ENCODE peak calls at places on chromosomes 13 and 19, in seven cellular contexts. One of them, this sample, is unnamed.

GRCh38 chr13:42486711-42487198 is 87.2 kb upstream of the TNFSF11 start:
- DNase-seq in HCT116: no peak
- DNase-seq in SK-N-SH: no peak
- DNase-seq in K562: no peak
- DNase-seq in GM12878: no peak
- DNase-seq in HepG2: no peak
- DNase-seq in H1: no peak
- DNase-seq in this sample: no peak

GRCh38 chr13:44692173-44692713 is 116.1 kb upstream of the TSC22D1 start:
- DNase-seq in HCT116: peak
- DNase-seq in SK-N-SH: no peak
- DNase-seq in K562: no peak
- DNase-seq in GM12878: no peak
- DNase-seq in HepG2: no peak
- DNase-seq in H1: no peak
- DNase-seq in this sample: no peak

GRCh38 chr13:77062097-77062496 is 35.1 kb upstream of the FBXL3 start:
- DNase-seq in HCT116: no peak
- DNase-seq in SK-N-SH: no peak
- DNase-seq in K562: no peak
- DNase-seq in GM12878: no peak
- DNase-seq in HepG2: no peak
- DNase-seq in H1: no peak
- DNase-seq in this sample: no peak

GRCh38 chr19:50377051-50377441 is 789 bp downstream of the NR1H2 start:
- DNase-seq in HCT116: peak
- DNase-seq in SK-N-SH: peak
- DNase-seq in K562: peak
- DNase-seq in GM12878: no peak
- DNase-seq in HepG2: peak
- DNase-seq in H1: no peak
- DNase-seq in this sample: no peak

GRCh38 chr19:33830264-33830663 is 33.6 kb downstream of the KCTD15 start:
- DNase-seq in HCT116: no peak
- DNase-seq in SK-N-SH: no peak
- DNase-seq in K562: no peak
- DNase-seq in GM12878: no peak
- DNase-seq in HepG2: no peak
- DNase-seq in H1: no peak
- DNase-seq in this sample: no peak

GRCh38 chr19:16369306-16369663 is 44.7 kb downstream of the KLF2 start:
- DNase-seq in HCT116: no peak
- DNase-seq in SK-N-SH: no peak
- DNase-seq in K562: no peak
- DNase-seq in GM12878: no peak
- DNase-seq in HepG2: no peak
- DNase-seq in H1: no peak
- DNase-seq in this sample: no peak

GRCh38 chr19:38496116-38496515 is 62.6 kb downstream of the RYR1 start:
- DNase-seq in HCT116: no peak
- DNase-seq in SK-N-SH: no peak
- DNase-seq in K562: no peak
- DNase-seq in GM12878: no peak
- DNase-seq in HepG2: no peak
- DNase-seq in H1: no peak
- DNase-seq in this sample: no peak

GRCh38 chr19:29622191-29623070 is 16.3 kb downstream of the POP4 start:
- DNase-seq in HCT116: no peak
- DNase-seq in SK-N-SH: peak
- DNase-seq in K562: no peak
- DNase-seq in GM12878: no peak
- DNase-seq in HepG2: no peak
- DNase-seq in H1: no peak
- DNase-seq in this sample: no peak

GRCh38 chr13:79481685-79482052 is 714 bp downstream of the NDFIP2 start:
- DNase-seq in HCT116: no peak
- DNase-seq in SK-N-SH: peak
- DNase-seq in K562: peak
- DNase-seq in GM12878: no peak
- DNase-seq in HepG2: no peak
- DNase-seq in H1: no peak
- DNase-seq in this sample: no peak

GRCh38 chr13:94390881-94391280 is 88.6 kb downstream of the DCT start:
- DNase-seq in HCT116: no peak
- DNase-seq in SK-N-SH: no peak
- DNase-seq in K562: no peak
- DNase-seq in GM12878: no peak
- DNase-seq in HepG2: no peak
- DNase-seq in H1: no peak
- DNase-seq in this sample: no peak

GRCh38 chr19:48837586-48838191 is 1.4 kb upstream of the HSD17B14 start:
- DNase-seq in HCT116: no peak
- DNase-seq in SK-N-SH: no peak
- DNase-seq in K562: no peak
- DNase-seq in GM12878: no peak
- DNase-seq in HepG2: no peak
- DNase-seq in H1: no peak
- DNase-seq in this sample: no peak

GRCh38 chr19:54533476-54533875 is 30.8 kb downstream of the LAIR2 start:
- DNase-seq in HCT116: no peak
- DNase-seq in SK-N-SH: no peak
- DNase-seq in K562: no peak
- DNase-seq in GM12878: no peak
- DNase-seq in HepG2: no peak
- DNase-seq in H1: no peak
- DNase-seq in this sample: no peak

GRCh38 chr13:49693191-49693733 is 2.0 kb upstream of the EBPL start:
- DNase-seq in HCT116: no peak
- DNase-seq in SK-N-SH: no peak
- DNase-seq in K562: no peak
- DNase-seq in GM12878: no peak
- DNase-seq in HepG2: no peak
- DNase-seq in H1: no peak
- DNase-seq in this sample: no peak

GRCh38 chr19:41308450-41309224 is 1.3 kb upstream of the CCDC97 start:
- DNase-seq in HCT116: peak
- DNase-seq in SK-N-SH: peak
- DNase-seq in K562: peak
- DNase-seq in GM12878: peak
- DNase-seq in HepG2: peak
- DNase-seq in H1: peak
- DNase-seq in this sample: peak

GRCh38 chr13:94988654-94989053 is 276.3 kb upstream of the SOX21 start:
- DNase-seq in HCT116: peak
- DNase-seq in SK-N-SH: no peak
- DNase-seq in K562: no peak
- DNase-seq in GM12878: no peak
- DNase-seq in HepG2: peak
- DNase-seq in H1: no peak
- DNase-seq in this sample: no peak

GRCh38 chr13:42041684-42042035 is 6.8 kb upstream of the DGKH start:
- DNase-seq in HCT116: no peak
- DNase-seq in SK-N-SH: peak
- DNase-seq in K562: peak
- DNase-seq in GM12878: peak
- DNase-seq in HepG2: no peak
- DNase-seq in H1: no peak
- DNase-seq in this sample: no peak

GRCh38 chr13:114087430-114087829 is 45.0 kb downstream of the RASA3 start:
- DNase-seq in HCT116: no peak
- DNase-seq in SK-N-SH: no peak
- DNase-seq in K562: no peak
- DNase-seq in GM12878: no peak
- DNase-seq in HepG2: no peak
- DNase-seq in H1: no peak
- DNase-seq in this sample: no peak

GRCh38 chr19:19201697-19202630 is 1.2 kb downstream of the NR2C2AP start:
- DNase-seq in HCT116: no peak
- DNase-seq in SK-N-SH: no peak
- DNase-seq in K562: no peak
- DNase-seq in GM12878: no peak
- DNase-seq in HepG2: no peak
- DNase-seq in H1: no peak
- DNase-seq in this sample: no peak
- TF ChIP-seq SIN3A in HCT116: no peak
- TF ChIP-seq SIN3A in SK-N-SH: no peak
- TF ChIP-seq SIN3A in K562: no peak
- TF ChIP-seq SIN3A in GM12878: no peak
- TF ChIP-seq SIN3A in HepG2: no peak
- TF ChIP-seq SIN3A in H1: no peak
- TF ChIP-seq SIN3A in this sample: no peak

DNA sequence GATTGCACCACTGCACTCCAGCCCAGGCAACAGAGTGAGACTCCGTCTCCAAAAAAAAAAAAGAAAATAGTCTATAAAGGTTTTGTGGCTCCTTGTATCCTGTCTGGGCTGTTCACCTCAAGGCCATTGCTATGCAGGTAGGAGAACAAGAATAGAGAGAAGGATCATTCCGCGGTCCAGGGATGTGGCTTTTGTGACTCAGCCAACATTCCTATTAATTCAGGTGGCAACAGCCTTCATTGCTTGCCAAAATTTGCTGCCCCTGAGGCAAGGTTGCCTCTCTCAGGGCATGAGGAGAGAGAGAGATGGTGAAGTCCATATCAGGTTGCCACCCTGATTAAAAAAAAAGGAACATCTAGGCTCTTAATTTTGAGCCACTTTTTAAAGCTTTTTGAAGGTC is 8.0 kb downstream of the ZNF551 start:
- DNase-seq in HCT116: no peak
- DNase-seq in SK-N-SH: no peak
- DNase-seq in K562: no peak
- DNase-seq in GM12878: no peak
- DNase-seq in HepG2: no peak
- DNase-seq in H1: no peak
- DNase-seq in this sample: no peak
- H3K4me3 ChIP-seq in HCT116: no peak
- H3K4me3 ChIP-seq in SK-N-SH: no peak
- H3K4me3 ChIP-seq in K562: no peak
- H3K4me3 ChIP-seq in GM12878: no peak
- H3K4me3 ChIP-seq in HepG2: no peak
- H3K4me3 ChIP-seq in H1: no peak
- H3K4me3 ChIP-seq in this sample: no peak

DNA sequence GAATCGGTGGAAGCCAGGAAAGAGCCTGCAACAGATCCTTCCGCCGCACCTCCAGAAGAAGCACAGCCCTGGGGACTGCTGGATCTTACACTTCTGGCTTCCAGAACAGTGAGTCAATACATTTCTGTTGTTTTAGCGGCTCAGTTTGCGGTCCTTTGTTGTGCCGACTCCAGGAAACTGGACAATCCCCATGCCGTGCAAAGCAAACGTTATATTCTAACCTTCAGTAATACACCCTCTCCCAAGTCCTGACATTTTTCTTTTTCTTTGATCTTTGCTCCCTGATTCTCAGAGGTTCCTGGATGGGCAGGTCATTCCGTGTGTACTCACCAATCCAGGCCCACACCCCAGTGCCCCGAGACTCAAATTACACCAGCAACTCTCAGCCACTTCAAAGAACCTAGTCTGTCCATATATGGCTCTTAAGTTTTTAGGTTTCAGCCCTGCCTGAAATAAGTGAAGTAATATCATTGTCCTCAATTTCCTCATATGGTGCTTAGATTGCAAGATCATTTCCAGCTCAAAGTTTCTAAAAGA is 387.1 kb upstream of the SGCG start:
- DNase-seq in HCT116: peak
- DNase-seq in SK-N-SH: no peak
- DNase-seq in K562: no peak
- DNase-seq in GM12878: no peak
- DNase-seq in HepG2: peak
- DNase-seq in H1: no peak
- DNase-seq in this sample: no peak
- TF ChIP-seq SIN3A in HCT116: peak
- TF ChIP-seq SIN3A in SK-N-SH: no peak
- TF ChIP-seq SIN3A in K562: no peak
- TF ChIP-seq SIN3A in GM12878: no peak
- TF ChIP-seq SIN3A in HepG2: no peak
- TF ChIP-seq SIN3A in H1: no peak
- TF ChIP-seq SIN3A in this sample: no peak

DNA sequence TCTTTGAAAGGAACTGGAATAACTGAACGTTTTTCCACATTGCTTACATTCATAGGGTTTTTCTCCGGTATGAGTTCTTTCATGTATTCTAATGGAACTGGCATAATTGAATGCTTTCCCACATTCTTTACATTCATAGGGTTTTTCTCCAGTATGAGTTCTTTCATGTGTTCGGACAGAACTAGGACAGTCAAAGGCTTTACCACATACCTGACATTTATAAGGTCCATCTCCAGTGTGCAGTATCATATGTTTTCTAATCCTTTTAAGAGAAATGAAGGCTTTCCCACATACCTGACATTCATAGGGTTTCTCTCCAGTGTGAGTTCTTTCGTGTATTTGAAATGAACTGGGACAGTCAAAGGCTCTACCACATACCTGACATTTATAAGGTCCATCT is 24.7 kb downstream of the ZNF564 start:
- DNase-seq in HCT116: no peak
- DNase-seq in SK-N-SH: no peak
- DNase-seq in K562: no peak
- DNase-seq in GM12878: no peak
- DNase-seq in HepG2: no peak
- DNase-seq in H1: no peak
- DNase-seq in this sample: no peak
- H3K4me3 ChIP-seq in HCT116: no peak
- H3K4me3 ChIP-seq in SK-N-SH: no peak
- H3K4me3 ChIP-seq in K562: no peak
- H3K4me3 ChIP-seq in GM12878: no peak
- H3K4me3 ChIP-seq in HepG2: no peak
- H3K4me3 ChIP-seq in H1: no peak
- H3K4me3 ChIP-seq in this sample: no peak

DNA sequence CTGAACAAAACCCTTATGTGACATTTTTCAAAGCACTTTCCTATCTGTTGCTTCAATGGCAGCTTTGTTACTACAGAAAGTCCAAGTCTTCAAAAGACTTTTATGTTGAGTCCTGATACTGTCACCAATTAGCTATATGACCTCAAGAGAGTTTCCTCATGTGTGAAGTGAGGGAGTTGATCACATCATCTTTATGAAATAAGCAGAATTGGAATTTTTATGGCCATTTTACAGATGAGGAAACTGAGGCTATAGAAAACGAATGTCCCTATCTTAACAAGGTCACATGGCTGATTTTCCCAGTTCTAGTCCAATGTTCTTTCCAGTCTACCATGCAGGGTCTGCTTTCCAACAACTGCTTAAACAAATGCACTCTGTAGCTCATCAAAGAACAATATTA is 2.6 kb downstream of the TNFRSF19 start:
- DNase-seq in HCT116: no peak
- DNase-seq in SK-N-SH: no peak
- DNase-seq in K562: no peak
- DNase-seq in GM12878: no peak
- DNase-seq in HepG2: peak
- DNase-seq in H1: no peak
- DNase-seq in this sample: no peak
- TF ChIP-seq SIN3A in HCT116: no peak
- TF ChIP-seq SIN3A in SK-N-SH: no peak
- TF ChIP-seq SIN3A in K562: no peak
- TF ChIP-seq SIN3A in GM12878: no peak
- TF ChIP-seq SIN3A in HepG2: no peak
- TF ChIP-seq SIN3A in H1: no peak
- TF ChIP-seq SIN3A in this sample: no peak

GRCh38 chr13:84430015-84430414 is 547.7 kb upstream of the SLITRK1 start:
- DNase-seq in HCT116: no peak
- DNase-seq in SK-N-SH: no peak
- DNase-seq in K562: no peak
- DNase-seq in GM12878: no peak
- DNase-seq in HepG2: no peak
- DNase-seq in H1: no peak
- DNase-seq in this sample: no peak
- H3K4me3 ChIP-seq in HCT116: no peak
- H3K4me3 ChIP-seq in SK-N-SH: no peak
- H3K4me3 ChIP-seq in K562: no peak
- H3K4me3 ChIP-seq in GM12878: no peak
- H3K4me3 ChIP-seq in HepG2: no peak
- H3K4me3 ChIP-seq in H1: no peak
- H3K4me3 ChIP-seq in this sample: no peak

GRCh38 chr19:3499738-3500428 is 591 bp downstream of the DOHH start:
- DNase-seq in HCT116: no peak
- DNase-seq in SK-N-SH: peak
- DNase-seq in K562: no peak
- DNase-seq in GM12878: no peak
- DNase-seq in HepG2: no peak
- DNase-seq in H1: no peak
- DNase-seq in this sample: no peak
- TF ChIP-seq SIN3A in HCT116: no peak
- TF ChIP-seq SIN3A in SK-N-SH: no peak
- TF ChIP-seq SIN3A in K562: no peak
- TF ChIP-seq SIN3A in GM12878: no peak
- TF ChIP-seq SIN3A in HepG2: no peak
- TF ChIP-seq SIN3A in H1: no peak
- TF ChIP-seq SIN3A in this sample: no peak

This sample was measured in Panc1.